ENCODE peak calls at places on chromosome 16, in ten cellular contexts. One of them, this sample, is unnamed.

GRCh38 chr16:82936941-82937551 is 310.3 kb downstream of the CDH13 start:
- DNase-seq in KG1: peak
- DNase-seq in astrocyte: peak
- DNase-seq in renal cortical epithelial cell: peak
- DNase-seq in cardiac fibroblast: peak
- DNase-seq in activated T-helper 1 cell treated with Interleukin-2 at 50 U/mL for 16 hours: no peak
- DNase-seq in mesothelial cell of epicardium: no peak
- DNase-seq in RWPE2: no peak
- DNase-seq in activated T-cell treated with anti-CD3 and anti-CD28 coated beads for 1 hour: no peak
- DNase-seq in esophagus squamous epithelium: no peak
- DNase-seq in this sample: no peak

GRCh38 chr16:3317315-3317999 is 12.2 kb downstream of the ZNF75A start:
- DNase-seq in activated T-helper 1 cell treated with Interleukin-2 at 50 U/mL for 16 hours: no peak
- DNase-seq in astrocyte: peak
- DNase-seq in RWPE2: no peak
- DNase-seq in cardiac fibroblast: peak
- DNase-seq in esophagus squamous epithelium: no peak
- DNase-seq in mesothelial cell of epicardium: no peak
- DNase-seq in KG1: peak
- DNase-seq in renal cortical epithelial cell: peak
- DNase-seq in activated T-cell treated with anti-CD3 and anti-CD28 coated beads for 1 hour: no peak
- DNase-seq in this sample: no peak

GRCh38 chr16:75234856-75235696 is 16.3 kb downstream of the CTRB1 start:
- DNase-seq in activated T-helper 1 cell treated with Interleukin-2 at 50 U/mL for 16 hours: no peak
- DNase-seq in activated T-cell treated with anti-CD3 and anti-CD28 coated beads for 1 hour: no peak
- DNase-seq in KG1: no peak
- DNase-seq in RWPE2: no peak
- DNase-seq in mesothelial cell of epicardium: no peak
- DNase-seq in esophagus squamous epithelium: no peak
- DNase-seq in cardiac fibroblast: no peak
- DNase-seq in astrocyte: no peak
- DNase-seq in renal cortical epithelial cell: no peak
- DNase-seq in this sample: no peak

GRCh38 chr16:13858873-13859580 is 60.9 kb upstream of the ERCC4 start:
- DNase-seq in renal cortical epithelial cell: no peak
- DNase-seq in astrocyte: no peak
- DNase-seq in KG1: no peak
- DNase-seq in activated T-helper 1 cell treated with Interleukin-2 at 50 U/mL for 16 hours: no peak
- DNase-seq in activated T-cell treated with anti-CD3 and anti-CD28 coated beads for 1 hour: no peak
- DNase-seq in RWPE2: no peak
- DNase-seq in cardiac fibroblast: no peak
- DNase-seq in mesothelial cell of epicardium: no peak
- DNase-seq in esophagus squamous epithelium: no peak
- DNase-seq in this sample: no peak

GRCh38 chr16:4879049-4879448 is 31.8 kb downstream of the UBN1 start:
- DNase-seq in renal cortical epithelial cell: no peak
- DNase-seq in esophagus squamous epithelium: no peak
- DNase-seq in mesothelial cell of epicardium: no peak
- DNase-seq in astrocyte: no peak
- DNase-seq in activated T-helper 1 cell treated with Interleukin-2 at 50 U/mL for 16 hours: no peak
- DNase-seq in activated T-cell treated with anti-CD3 and anti-CD28 coated beads for 1 hour: no peak
- DNase-seq in cardiac fibroblast: no peak
- DNase-seq in RWPE2: no peak
- DNase-seq in KG1: no peak
- DNase-seq in this sample: no peak

GRCh38 chr16:83066881-83067280 is 440.1 kb downstream of the CDH13 start:
- DNase-seq in mesothelial cell of epicardium: no peak
- DNase-seq in esophagus squamous epithelium: no peak
- DNase-seq in activated T-cell treated with anti-CD3 and anti-CD28 coated beads for 1 hour: no peak
- DNase-seq in KG1: no peak
- DNase-seq in cardiac fibroblast: no peak
- DNase-seq in activated T-helper 1 cell treated with Interleukin-2 at 50 U/mL for 16 hours: no peak
- DNase-seq in astrocyte: no peak
- DNase-seq in RWPE2: no peak
- DNase-seq in renal cortical epithelial cell: no peak
- DNase-seq in this sample: no peak

GRCh38 chr16:47311738-47312505 is 148.9 kb downstream of the ITFG1 start:
- DNase-seq in cardiac fibroblast: peak
- DNase-seq in renal cortical epithelial cell: peak
- DNase-seq in activated T-helper 1 cell treated with Interleukin-2 at 50 U/mL for 16 hours: no peak
- DNase-seq in activated T-cell treated with anti-CD3 and anti-CD28 coated beads for 1 hour: no peak
- DNase-seq in KG1: no peak
- DNase-seq in astrocyte: peak
- DNase-seq in RWPE2: no peak
- DNase-seq in mesothelial cell of epicardium: no peak
- DNase-seq in esophagus squamous epithelium: no peak
- DNase-seq in this sample: no peak

GRCh38 chr16:85316321-85316919 is 204.1 kb upstream of the CIBAR2 start:
- DNase-seq in esophagus squamous epithelium: no peak
- DNase-seq in RWPE2: no peak
- DNase-seq in KG1: peak
- DNase-seq in cardiac fibroblast: peak
- DNase-seq in activated T-cell treated with anti-CD3 and anti-CD28 coated beads for 1 hour: no peak
- DNase-seq in astrocyte: no peak
- DNase-seq in mesothelial cell of epicardium: no peak
- DNase-seq in activated T-helper 1 cell treated with Interleukin-2 at 50 U/mL for 16 hours: no peak
- DNase-seq in renal cortical epithelial cell: peak
- DNase-seq in this sample: no peak

GRCh38 chr16:86044881-86045600 is 146.1 kb downstream of the IRF8 start:
- DNase-seq in RWPE2: peak
- DNase-seq in activated T-helper 1 cell treated with Interleukin-2 at 50 U/mL for 16 hours: peak
- DNase-seq in cardiac fibroblast: no peak
- DNase-seq in esophagus squamous epithelium: no peak
- DNase-seq in activated T-cell treated with anti-CD3 and anti-CD28 coated beads for 1 hour: peak
- DNase-seq in astrocyte: no peak
- DNase-seq in KG1: no peak
- DNase-seq in mesothelial cell of epicardium: no peak
- DNase-seq in renal cortical epithelial cell: no peak
- DNase-seq in this sample: no peak